ENCODE peak calls at places on chromosome 21, in six cellular contexts. One of them, this sample, is unnamed.
A peak's percentile ranks its signal among the peaks of the same experiment; 100 is the strongest.

GRCh38 chr21:44785620-44786344 is 15.8 kb downstream of the UBE2G2 start:
- DNase-seq in stimulated activated CD4-positive, alpha-beta T cell treated with anti-CD3 and anti-CD28 coated beads, Interleukin-2, amount 100 ng/mL, for 24 hours: no peak
- DNase-seq in RCC 7860: no peak
- DNase-seq in HTR-8/SVneo: no peak
- DNase-seq in stimulated activated CD8-positive, alpha-beta memory T cell treated with anti-CD3 and anti-CD28 coated beads, Interleukin-4, amount 100 ng/mL, for 4 hours: no peak
- DNase-seq in lower lobe of right lung: no peak
- DNase-seq in this sample: no peak

GRCh38 chr21:14923468-14923867 is 141.3 kb downstream of the NRIP1 start:
- DNase-seq in HTR-8/SVneo: no peak
- DNase-seq in lower lobe of right lung: no peak
- DNase-seq in stimulated activated CD4-positive, alpha-beta T cell treated with anti-CD3 and anti-CD28 coated beads, Interleukin-2, amount 100 ng/mL, for 24 hours: no peak
- DNase-seq in stimulated activated CD8-positive, alpha-beta memory T cell treated with anti-CD3 and anti-CD28 coated beads, Interleukin-4, amount 100 ng/mL, for 4 hours: no peak
- DNase-seq in RCC 7860: no peak
- DNase-seq in this sample: no peak

GRCh38 chr21:34352556-34352955 is 11.2 kb upstream of the KCNE2 start:
- DNase-seq in HTR-8/SVneo: no peak
- DNase-seq in stimulated activated CD4-positive, alpha-beta T cell treated with anti-CD3 and anti-CD28 coated beads, Interleukin-2, amount 100 ng/mL, for 24 hours: no peak
- DNase-seq in stimulated activated CD8-positive, alpha-beta memory T cell treated with anti-CD3 and anti-CD28 coated beads, Interleukin-4, amount 100 ng/mL, for 4 hours: no peak
- DNase-seq in lower lobe of right lung: no peak
- DNase-seq in RCC 7860: no peak
- DNase-seq in this sample: no peak

GRCh38 chr21:33185852-33186251 is 43.9 kb upstream of the IFNAR2 start:
- DNase-seq in lower lobe of right lung: no peak
- DNase-seq in RCC 7860: no peak
- DNase-seq in stimulated activated CD4-positive, alpha-beta T cell treated with anti-CD3 and anti-CD28 coated beads, Interleukin-2, amount 100 ng/mL, for 24 hours: no peak
- DNase-seq in HTR-8/SVneo: no peak
- DNase-seq in stimulated activated CD8-positive, alpha-beta memory T cell treated with anti-CD3 and anti-CD28 coated beads, Interleukin-4, amount 100 ng/mL, for 4 hours: no peak
- DNase-seq in this sample: no peak

GRCh38 chr21:28636988-28637691 is 355.5 kb downstream of the LTN1 start:
- DNase-seq in RCC 7860: peak; percentile 84
- DNase-seq in HTR-8/SVneo: peak; percentile 41
- DNase-seq in stimulated activated CD4-positive, alpha-beta T cell treated with anti-CD3 and anti-CD28 coated beads, Interleukin-2, amount 100 ng/mL, for 24 hours: no peak
- DNase-seq in lower lobe of right lung: no peak
- DNase-seq in stimulated activated CD8-positive, alpha-beta memory T cell treated with anti-CD3 and anti-CD28 coated beads, Interleukin-4, amount 100 ng/mL, for 4 hours: no peak
- DNase-seq in this sample: peak; percentile 2

GRCh38 chr21:14880922-14881321 is 183.9 kb downstream of the NRIP1 start:
- DNase-seq in stimulated activated CD4-positive, alpha-beta T cell treated with anti-CD3 and anti-CD28 coated beads, Interleukin-2, amount 100 ng/mL, for 24 hours: no peak
- DNase-seq in lower lobe of right lung: no peak
- DNase-seq in stimulated activated CD8-positive, alpha-beta memory T cell treated with anti-CD3 and anti-CD28 coated beads, Interleukin-4, amount 100 ng/mL, for 4 hours: no peak
- DNase-seq in HTR-8/SVneo: peak; percentile 57
- DNase-seq in RCC 7860: peak; percentile 79
- DNase-seq in this sample: no peak

GRCh38 chr21:41583274-41583790 is 75.4 kb upstream of the TMPRSS2 start:
- DNase-seq in stimulated activated CD4-positive, alpha-beta T cell treated with anti-CD3 and anti-CD28 coated beads, Interleukin-2, amount 100 ng/mL, for 24 hours: no peak
- DNase-seq in stimulated activated CD8-positive, alpha-beta memory T cell treated with anti-CD3 and anti-CD28 coated beads, Interleukin-4, amount 100 ng/mL, for 4 hours: no peak
- DNase-seq in RCC 7860: peak; percentile 18
- DNase-seq in lower lobe of right lung: peak; percentile 88
- DNase-seq in HTR-8/SVneo: no peak
- DNase-seq in this sample: no peak

GRCh38 chr21:29470397-29470796 is 171.7 kb downstream of the BACH1 start:
- DNase-seq in stimulated activated CD4-positive, alpha-beta T cell treated with anti-CD3 and anti-CD28 coated beads, Interleukin-2, amount 100 ng/mL, for 24 hours: no peak
- DNase-seq in HTR-8/SVneo: no peak
- DNase-seq in RCC 7860: no peak
- DNase-seq in stimulated activated CD8-positive, alpha-beta memory T cell treated with anti-CD3 and anti-CD28 coated beads, Interleukin-4, amount 100 ng/mL, for 4 hours: no peak
- DNase-seq in lower lobe of right lung: no peak
- DNase-seq in this sample: no peak

GRCh38 chr21:42081931-42082381 is 10.8 kb downstream of the UMODL1 start:
- DNase-seq in lower lobe of right lung: no peak
- DNase-seq in HTR-8/SVneo: no peak
- DNase-seq in stimulated activated CD4-positive, alpha-beta T cell treated with anti-CD3 and anti-CD28 coated beads, Interleukin-2, amount 100 ng/mL, for 24 hours: no peak
- DNase-seq in RCC 7860: no peak
- DNase-seq in stimulated activated CD8-positive, alpha-beta memory T cell treated with anti-CD3 and anti-CD28 coated beads, Interleukin-4, amount 100 ng/mL, for 4 hours: no peak
- DNase-seq in this sample: no peak

GRCh38 chr21:37241426-37241825 is 25.7 kb downstream of the VPS26C start:
- DNase-seq in HTR-8/SVneo: no peak
- DNase-seq in stimulated activated CD4-positive, alpha-beta T cell treated with anti-CD3 and anti-CD28 coated beads, Interleukin-2, amount 100 ng/mL, for 24 hours: no peak
- DNase-seq in stimulated activated CD8-positive, alpha-beta memory T cell treated with anti-CD3 and anti-CD28 coated beads, Interleukin-4, amount 100 ng/mL, for 4 hours: no peak
- DNase-seq in RCC 7860: no peak
- DNase-seq in lower lobe of right lung: no peak
- DNase-seq in this sample: no peak

GRCh38 chr21:36693144-36694040 is 5.5 kb upstream of the SIM2 start:
- DNase-seq in stimulated activated CD4-positive, alpha-beta T cell treated with anti-CD3 and anti-CD28 coated beads, Interleukin-2, amount 100 ng/mL, for 24 hours: no peak
- DNase-seq in RCC 7860: no peak
- DNase-seq in HTR-8/SVneo: no peak
- DNase-seq in lower lobe of right lung: no peak
- DNase-seq in stimulated activated CD8-positive, alpha-beta memory T cell treated with anti-CD3 and anti-CD28 coated beads, Interleukin-4, amount 100 ng/mL, for 4 hours: no peak
- DNase-seq in this sample: no peak

GRCh38 chr21:38944903-38945302 is 139.2 kb downstream of the ETS2 start:
- DNase-seq in lower lobe of right lung: no peak
- DNase-seq in stimulated activated CD8-positive, alpha-beta memory T cell treated with anti-CD3 and anti-CD28 coated beads, Interleukin-4, amount 100 ng/mL, for 4 hours: no peak
- DNase-seq in RCC 7860: no peak
- DNase-seq in HTR-8/SVneo: no peak
- DNase-seq in stimulated activated CD4-positive, alpha-beta T cell treated with anti-CD3 and anti-CD28 coated beads, Interleukin-2, amount 100 ng/mL, for 24 hours: no peak
- DNase-seq in this sample: no peak

GRCh38 chr21:42939581-42940413 is 14.4 kb upstream of the ERVH48-1 start:
- DNase-seq in HTR-8/SVneo: peak; percentile 84
- DNase-seq in stimulated activated CD8-positive, alpha-beta memory T cell treated with anti-CD3 and anti-CD28 coated beads, Interleukin-4, amount 100 ng/mL, for 4 hours: no peak
- DNase-seq in lower lobe of right lung: no peak
- DNase-seq in stimulated activated CD4-positive, alpha-beta T cell treated with anti-CD3 and anti-CD28 coated beads, Interleukin-2, amount 100 ng/mL, for 24 hours: no peak
- DNase-seq in RCC 7860: peak; percentile 74
- DNase-seq in this sample: no peak

GRCh38 chr21:16841917-16842316 is 670.9 kb upstream of the CXADR start:
- DNase-seq in stimulated activated CD8-positive, alpha-beta memory T cell treated with anti-CD3 and anti-CD28 coated beads, Interleukin-4, amount 100 ng/mL, for 4 hours: no peak
- DNase-seq in RCC 7860: no peak
- DNase-seq in stimulated activated CD4-positive, alpha-beta T cell treated with anti-CD3 and anti-CD28 coated beads, Interleukin-2, amount 100 ng/mL, for 24 hours: no peak
- DNase-seq in lower lobe of right lung: no peak
- DNase-seq in HTR-8/SVneo: no peak
- DNase-seq in this sample: no peak

GRCh38 chr21:44878053-44878982 is 4.8 kb upstream of the PTTG1IP start:
- DNase-seq in RCC 7860: peak; percentile 20
- DNase-seq in HTR-8/SVneo: no peak
- DNase-seq in lower lobe of right lung: no peak
- DNase-seq in stimulated activated CD4-positive, alpha-beta T cell treated with anti-CD3 and anti-CD28 coated beads, Interleukin-2, amount 100 ng/mL, for 24 hours: no peak
- DNase-seq in stimulated activated CD8-positive, alpha-beta memory T cell treated with anti-CD3 and anti-CD28 coated beads, Interleukin-4, amount 100 ng/mL, for 4 hours: no peak
- DNase-seq in this sample: no peak

GRCh38 chr21:17370750-17371325 is 142.0 kb upstream of the CXADR start:
- DNase-seq in RCC 7860: no peak
- DNase-seq in HTR-8/SVneo: no peak
- DNase-seq in stimulated activated CD8-positive, alpha-beta memory T cell treated with anti-CD3 and anti-CD28 coated beads, Interleukin-4, amount 100 ng/mL, for 4 hours: no peak
- DNase-seq in lower lobe of right lung: no peak
- DNase-seq in stimulated activated CD4-positive, alpha-beta T cell treated with anti-CD3 and anti-CD28 coated beads, Interleukin-2, amount 100 ng/mL, for 24 hours: no peak
- DNase-seq in this sample: no peak

GRCh38 chr21:45750924-45751323 is 107.4 kb downstream of the PCBP3 start:
- DNase-seq in stimulated activated CD4-positive, alpha-beta T cell treated with anti-CD3 and anti-CD28 coated beads, Interleukin-2, amount 100 ng/mL, for 24 hours: no peak
- DNase-seq in lower lobe of right lung: no peak
- DNase-seq in HTR-8/SVneo: no peak
- DNase-seq in RCC 7860: no peak
- DNase-seq in stimulated activated CD8-positive, alpha-beta memory T cell treated with anti-CD3 and anti-CD28 coated beads, Interleukin-4, amount 100 ng/mL, for 4 hours: no peak
- DNase-seq in this sample: no peak

This sample was measured in activated naive CD8-positive, alpha-beta T cell treated with anti-CD3 and anti-CD28 coated beads for 36 hours.